ENCODE peak calls at places on chromosomes 12 and 14, in eight cellular contexts. S is transverse colon; C is CD8-positive, alpha-beta T cell; P is endodermal cell; T is fibroblast of villous mesenchyme; I is upper lobe of left lung; K is spleen; D is thoracic aorta. Q is an unnamed sample.

GRCh38 chr14:80862983-80863382 is 78.6 kb downstream of the CEP128 start:
- DNase-seq in S (no peak), C (no peak), P (no peak), T (no peak), I (no peak), K (no peak), D (no peak), Q (no peak)

GRCh38 chr14:91298576-91298975 is 54.1 kb upstream of the GPR68 start:
- DNase-seq in S (no peak), C (no peak), P (no peak), T (no peak), I (no peak), K (no peak), D (no peak), Q (no peak)

GRCh38 chr12:118980407-118981014 is 830 bp upstream of the SRRM4 start:
- DNase-seq in S (no peak), C (no peak), P (peak), T (no peak), I (no peak), K (no peak), D (no peak), Q (no peak)

GRCh38 chr12:50242751-50243191 is 40.5 kb downstream of the LIMA1 start:
- DNase-seq in S (no peak), C (no peak), P (no peak), T (peak), I (no peak), K (no peak), D (no peak), Q (no peak)

GRCh38 chr14:91225025-91225424 is 19.5 kb downstream of the GPR68 start:
- DNase-seq in S (no peak), C (no peak), P (no peak), T (no peak), I (no peak), K (no peak), D (no peak), Q (no peak)

GRCh38 chr12:31234955-31235867 is 90.7 kb downstream of the SINHCAF start:
- DNase-seq in S (peak), C (no peak), P (peak), T (peak), I (no peak), K (no peak), D (no peak), Q (peak)

GRCh38 chr12:128795530-128796361 is 28.0 kb downstream of the SLC15A4 start:
- DNase-seq in S (no peak), C (no peak), P (no peak), T (no peak), I (no peak), K (peak), D (no peak), Q (no peak)

GRCh38 chr14:33692762-33693161 is 258.1 kb downstream of the EGLN3 start:
- DNase-seq in S (no peak), C (no peak), P (no peak), T (peak), I (no peak), K (no peak), D (no peak), Q (no peak)

GRCh38 chr14:67056684-67057083 is 132.6 kb upstream of the GARIN2 start:
- DNase-seq in S (no peak), C (no peak), P (no peak), T (no peak), I (no peak), K (peak), D (no peak), Q (no peak)

GRCh38 chr14:55500219-55500701 is 59.8 kb upstream of the TBPL2 start:
- DNase-seq in S (peak), C (no peak), P (no peak), T (peak), I (no peak), K (no peak), D (no peak), Q (no peak)

GRCh38 chr14:100438678-100439592 is 115.8 kb downstream of the SLC25A47 start:
- DNase-seq in S (peak), C (no peak), P (peak), T (peak), I (peak), K (no peak), D (no peak), Q (peak)

GRCh38 chr12:29216266-29216665 is 67.2 kb downstream of the FAR2 start:
- DNase-seq in S (no peak), C (no peak), P (no peak), T (peak), I (no peak), K (no peak), D (no peak), Q (no peak)

GRCh38 chr12:52992699-52993557 is 13.3 kb upstream of the EIF4B start:
- DNase-seq in S (peak), C (no peak), P (peak), T (no peak), I (no peak), K (no peak), D (no peak), Q (peak)

GRCh38 chr12:116794725-116795124 is 56.6 kb downstream of the RNFT2 start:
- DNase-seq in S (peak), C (no peak), P (no peak), T (no peak), I (no peak), K (no peak), D (no peak), Q (no peak)

GRCh38 chr12:21852251-21852650 is 77.7 kb upstream of the KCNJ8 start:
- DNase-seq in S (no peak), C (no peak), P (no peak), T (peak), I (no peak), K (no peak), D (no peak), Q (no peak)

GRCh38 chr12:124039276-124039675 is 66.3 kb downstream of the ZNF664 start:
- DNase-seq in S (no peak), C (no peak), P (no peak), T (peak), I (no peak), K (no peak), D (no peak), Q (no peak)

GRCh38 chr14:74324945-74325361 is 22.2 kb upstream of the ABCD4 start:
- DNase-seq in S (no peak), C (no peak), P (peak), T (peak), I (no peak), K (no peak), D (no peak), Q (no peak)

GRCh38 chr12:11695321-11695720 is 45.8 kb downstream of the ETV6 start:
- DNase-seq in S (no peak), C (no peak), P (no peak), T (no peak), I (no peak), K (no peak), D (peak), Q (no peak)

GRCh38 chr12:6229823-6230222 is 29.6 kb downstream of the CD9 start:
- DNase-seq in S (peak), C (no peak), P (no peak), T (peak), I (peak), K (peak), D (peak), Q (no peak)

GRCh38 chr14:37143500-37143874 is 28.9 kb downstream of the SLC25A21 start:
- DNase-seq in S (no peak), C (no peak), P (no peak), T (no peak), I (no peak), K (no peak), D (no peak), Q (no peak)

GRCh38 chr14:102445641-102446040 is 63.9 kb downstream of the ANKRD9 start:
- DNase-seq in S (no peak), C (no peak), P (no peak), T (no peak), I (no peak), K (no peak), D (no peak), Q (no peak)

GRCh38 chr12:115943630-115944391 is 333.7 kb downstream of the MED13L start:
- DNase-seq in S (no peak), C (no peak), P (peak), T (no peak), I (no peak), K (no peak), D (no peak), Q (no peak)

GRCh38 chr12:23949212-23950010 is at the start of gene SOX5:
- DNase-seq in S (no peak), C (no peak), P (peak), T (peak), I (peak), K (no peak), D (no peak), Q (peak)

GRCh38 chr12:111066744-111067437 is 146.5 kb upstream of the MYL2 start:
- DNase-seq in S (no peak), C (no peak), P (peak), T (no peak), I (no peak), K (peak), D (no peak), Q (no peak)

GRCh38 chr14:104086210-104086660 is 735 bp downstream of the ASPG start:
- DNase-seq in S (peak), C (no peak), P (peak), T (no peak), I (peak), K (no peak), D (no peak), Q (no peak)

GRCh38 chr12:65442418-65442817 is 163.9 kb downstream of the MSRB3 start:
- DNase-seq in S (no peak), C (no peak), P (no peak), T (no peak), I (no peak), K (no peak), D (no peak), Q (no peak)

GRCh38 chr12:81075539-81075938 is 2.3 kb upstream of the ACSS3 start:
- DNase-seq in S (no peak), C (no peak), P (no peak), T (no peak), I (no peak), K (no peak), D (no peak), Q (no peak)

DNA sequence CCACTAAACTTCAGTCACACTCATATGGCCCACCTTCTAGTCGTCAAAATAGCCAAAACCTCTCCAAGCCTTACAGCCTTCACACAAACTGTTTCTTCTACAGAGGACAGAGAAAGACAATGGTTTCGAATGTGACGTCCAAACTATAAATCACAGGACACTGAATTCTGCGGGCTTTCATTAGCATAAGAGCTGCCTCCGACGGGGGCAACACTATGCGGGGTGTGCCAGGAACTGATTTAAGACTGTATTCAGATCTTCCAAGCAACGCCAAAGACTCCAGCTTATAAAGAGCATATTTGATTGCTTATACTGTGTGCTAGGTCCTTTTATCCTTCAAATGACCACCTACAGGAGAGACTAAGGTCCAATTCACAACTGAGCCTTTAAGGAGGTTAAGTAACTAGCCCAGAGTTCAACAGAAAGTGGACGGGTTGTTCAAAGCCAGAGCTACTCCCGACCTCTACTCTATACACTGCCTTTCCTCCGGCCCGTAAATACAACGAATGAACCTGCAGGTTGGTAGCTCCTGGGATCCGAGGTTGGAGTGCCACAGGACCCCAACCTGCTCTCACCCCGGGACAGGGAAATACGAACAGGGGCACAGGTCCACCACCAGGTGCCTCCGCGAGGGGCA is 574 bp downstream of the L2HGDH start:
- DNase-seq in S (no peak), C (no peak), P (no peak), T (peak), I (no peak), K (no peak), D (no peak), Q (no peak)
- TF ChIP-seq CTCF in S (peak), C (peak), P (peak), T (peak), I (peak), K (peak), D (peak), Q (no peak)

DNA sequence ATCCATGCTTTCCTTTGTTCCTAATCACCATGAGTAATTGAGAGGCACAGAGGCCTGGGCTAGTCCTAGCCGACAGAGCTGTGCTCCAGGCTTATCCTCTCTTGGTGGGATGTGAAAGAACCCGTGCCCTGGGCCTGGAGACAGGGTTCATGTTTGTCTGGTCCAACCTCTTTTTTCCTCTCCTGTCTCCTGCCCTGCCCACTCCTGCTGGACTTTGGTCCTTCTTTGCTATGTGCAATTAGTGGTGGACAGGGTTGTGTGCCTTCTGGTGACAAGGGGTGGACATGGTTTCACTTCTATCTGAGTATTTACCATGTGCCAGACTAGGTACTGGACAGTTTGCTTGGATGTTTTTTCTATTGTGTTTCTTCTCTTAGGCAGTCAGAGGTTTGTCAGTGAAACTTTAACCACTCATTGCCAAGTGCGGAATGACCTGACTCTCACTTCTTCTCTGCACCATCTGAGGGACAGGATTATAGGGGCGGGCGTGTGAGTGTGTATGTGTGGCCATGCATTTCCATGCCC is 126.1 kb downstream of the SMOC1 start:
- DNase-seq in S (peak), C (no peak), P (no peak), T (no peak), I (no peak), K (no peak), D (no peak), Q (peak)
- H3K4me3 ChIP-seq in S (no peak), C (no peak), P (no peak), T (no peak), I (no peak), K (no peak), D (no peak), Q (no peak)

DNA sequence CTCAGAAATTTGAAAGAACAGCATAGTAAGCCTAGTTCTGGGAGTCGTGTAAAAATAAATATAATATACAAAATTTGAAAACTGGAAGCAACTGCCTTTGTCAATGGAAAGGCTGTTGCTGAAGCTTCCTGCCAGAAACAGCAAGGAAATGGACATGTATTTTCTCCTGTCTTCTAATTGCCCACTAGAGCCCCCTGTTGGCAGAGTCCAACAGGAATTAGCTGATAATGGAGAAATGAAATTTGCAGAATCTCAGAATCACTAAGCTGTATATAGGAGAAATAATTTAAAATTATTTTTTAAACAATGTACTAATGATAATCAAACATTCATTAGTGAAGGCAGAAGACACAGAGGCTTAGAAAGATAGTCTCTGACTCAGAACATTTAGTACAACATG is 414.8 kb downstream of the SLC6A15 start:
- DNase-seq in S (no peak), C (no peak), P (no peak), T (peak), I (no peak), K (no peak), D (no peak), Q (no peak)
- TF ChIP-seq CTCF in S (no peak), C (no peak), P (peak), T (peak), I (peak), K (no peak), D (no peak), Q (no peak)

DNA sequence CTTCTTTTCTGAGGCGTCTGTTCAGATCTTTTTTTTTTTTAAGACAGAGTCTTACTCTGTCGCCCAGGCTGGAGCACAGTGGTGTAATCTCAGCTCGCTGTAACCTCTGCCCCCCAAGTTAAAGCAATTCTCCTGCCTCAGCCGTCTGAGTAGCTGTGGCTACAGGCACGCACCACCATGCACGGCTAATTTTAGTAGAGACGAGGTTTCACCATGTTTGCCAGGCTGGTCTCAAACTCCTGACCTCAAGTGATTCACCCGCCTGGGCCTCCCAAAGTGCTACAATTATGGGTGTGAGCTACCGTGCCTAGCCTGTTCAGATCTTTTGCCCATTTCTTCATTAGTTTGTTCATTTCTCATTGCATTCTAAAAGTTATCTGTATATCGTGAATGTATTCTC is 55.1 kb upstream of the DBX2 start:
- DNase-seq in S (no peak), C (no peak), P (no peak), T (no peak), I (no peak), K (no peak), D (no peak), Q (no peak)
- H3K4me3 ChIP-seq in S (no peak), C (no peak), P (no peak), T (no peak), I (no peak), K (no peak), D (no peak), Q (no peak)

GRCh38 chr14:75800792-75801191 is 139.7 kb downstream of the TTLL5 start:
- DNase-seq in S (no peak), C (no peak), P (peak), T (no peak), I (no peak), K (no peak), D (no peak), Q (no peak)
- TF ChIP-seq CTCF in S (no peak), C (no peak), P (peak), T (no peak), I (no peak), K (no peak), D (no peak), Q (no peak)

GRCh38 chr12:57129311-57130288 is 1.3 kb downstream of the LRP1 start:
- DNase-seq in S (peak), C (no peak), P (peak), T (no peak), I (no peak), K (peak), D (no peak), Q (no peak)
- H3K4me3 ChIP-seq in S (peak), C (no peak), P (peak), T (peak), I (peak), K (peak), D (peak), Q (peak)

GRCh38 chr14:77026930-77027537 is 1.5 kb downstream of the IRF2BPL start:
- DNase-seq in S (no peak), C (peak), P (peak), T (no peak), I (no peak), K (peak), D (no peak), Q (peak)
- TF ChIP-seq CTCF in S (no peak), C (no peak), P (no peak), T (no peak), I (peak), K (peak), D (peak), Q (no peak)

Q was measured in stomach.